ENCODE peak calls at places on chromosomes 3 and 15, in ten cellular contexts. X is AG10803, K is AG09309, Y is fibroblast of lung, Z is GM23338, L is heart left ventricle, J is lung, T is HFF-Myc, G is choroid plexus epithelial cell, M is fibroblast of the aortic adventitia. S is an unnamed sample.

GRCh38 chr3:26712211-26713026 is 89.8 kb downstream of the LRRC3B start:
- DNase-seq in Y (peak), X (no peak), Z (peak), M (peak), K (no peak), T (peak), L (no peak), G (peak), J (no peak), S (peak)

GRCh38 chr3:65714138-65714537 is 324.6 kb downstream of the MAGI1 start:
- DNase-seq in L (no peak), J (no peak), M (no peak), G (peak), Z (no peak), K (no peak), T (no peak), X (peak), Y (peak), S (no peak)

GRCh38 chr3:162586591-162586990 is 1090.0 kb downstream of the OTOL1 start:
- DNase-seq in Z (peak), M (no peak), X (no peak), K (no peak), G (peak), Y (no peak), T (peak), J (no peak), L (no peak), S (no peak)

GRCh38 chr3:1092771-1093170 is at the start of gene CNTN6:
- DNase-seq in X (peak), Y (peak), Z (peak), G (peak), K (no peak), T (no peak), J (no peak), L (no peak), M (peak), S (no peak)

GRCh38 chr15:85356276-85356675 is 24.1 kb upstream of the AKAP13 start:
- DNase-seq in M (peak), K (no peak), X (no peak), G (no peak), T (no peak), J (no peak), L (no peak), Z (no peak), Y (no peak), S (no peak)

GRCh38 chr15:39198044-39198625 is 382.7 kb upstream of the THBS1 start:
- DNase-seq in L (no peak), G (no peak), M (no peak), Z (no peak), X (no peak), Y (no peak), K (no peak), J (no peak), T (no peak), S (no peak)

GRCh38 chr3:197381371-197381770 is 83.0 kb upstream of the DLG1 start:
- DNase-seq in M (no peak), X (no peak), T (no peak), G (no peak), L (no peak), Y (no peak), Z (no peak), J (no peak), K (no peak), S (no peak)

GRCh38 chr3:138479355-138479964 is 45.0 kb downstream of the ESYT3 start:
- DNase-seq in Y (peak), G (peak), K (no peak), X (peak), L (no peak), M (peak), T (peak), Z (peak), J (no peak), S (no peak)

GRCh38 chr3:44712455-44713075 is at the start of gene ZNF502:
- DNase-seq in K (peak), M (peak), Y (peak), J (peak), X (peak), T (peak), L (peak), Z (peak), G (peak), S (peak)

GRCh38 chr3:51269466-51269865 is 115.6 kb upstream of the MANF start:
- DNase-seq in L (no peak), X (peak), Y (peak), M (peak), Z (no peak), J (no peak), G (peak), T (no peak), K (peak), S (no peak)

GRCh38 chr3:49148159-49148558 is 15.3 kb upstream of the LAMB2 start:
- DNase-seq in G (no peak), J (no peak), Y (no peak), Z (no peak), L (no peak), K (no peak), M (no peak), X (no peak), T (no peak), S (no peak)

GRCh38 chr3:197959891-197960693 is at the start of gene LMLN:
- DNase-seq in X (peak), K (peak), T (peak), L (peak), Z (peak), G (peak), Y (peak), J (peak), M (peak), S (peak)

GRCh38 chr3:54213910-54214309 is 91.6 kb downstream of the CACNA2D3 start:
- DNase-seq in X (peak), Z (no peak), K (no peak), L (no peak), M (no peak), T (no peak), Y (peak), G (peak), J (no peak), S (no peak)

GRCh38 chr3:190044142-190044541 is 76.6 kb downstream of the P3H2 start:
- DNase-seq in M (peak), T (no peak), Y (peak), J (no peak), G (peak), L (no peak), X (peak), Z (no peak), K (no peak), S (peak)

DNA sequence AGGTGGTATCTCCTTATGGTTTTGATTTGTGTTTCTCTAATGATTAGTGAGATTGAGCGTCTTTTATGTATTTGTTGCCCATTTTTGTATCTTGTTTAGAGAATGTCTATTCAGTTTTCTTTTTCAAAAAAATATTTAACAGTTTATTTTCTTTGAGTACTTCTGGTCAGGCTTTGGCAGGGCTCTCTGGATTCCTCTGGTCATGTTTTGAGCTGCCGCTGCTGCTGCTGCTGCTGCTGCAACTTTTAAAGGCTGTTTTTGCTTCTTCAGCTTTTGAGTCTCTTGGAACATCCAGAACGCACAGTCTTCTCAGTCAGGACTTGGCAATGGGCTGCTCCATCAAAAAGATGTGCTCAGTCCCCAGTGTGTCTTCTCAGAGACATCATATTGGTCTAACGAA is 40.1 kb downstream of the REC114 start:
- DNase-seq in L (no peak), G (peak), T (no peak), Z (no peak), J (no peak), M (no peak), Y (no peak), K (no peak), X (no peak), S (no peak)
- TF ChIP-seq CTCF in L (no peak), G (no peak), T (no peak), Z (no peak), J (no peak), M (no peak), Y (no peak), K (no peak), X (no peak), S (no peak)

DNA sequence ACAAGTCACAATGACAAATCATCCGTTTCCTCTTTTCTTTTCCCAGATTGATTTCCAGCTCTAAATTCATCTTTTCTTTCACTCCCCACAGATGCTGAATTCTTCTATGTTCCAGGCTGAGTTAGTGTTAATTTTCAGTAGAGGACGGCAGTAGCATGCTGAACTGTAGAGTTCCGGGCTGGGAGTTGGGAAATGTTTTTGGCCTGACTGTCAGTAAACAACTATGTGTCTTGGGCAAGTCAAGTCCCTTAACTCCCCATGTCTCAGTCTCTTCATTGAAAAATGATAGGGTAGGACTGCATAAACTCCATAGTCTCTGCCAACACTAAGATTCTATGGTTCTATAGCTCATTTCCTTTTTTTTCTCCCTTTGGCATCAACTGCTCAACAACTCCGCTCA is 333.9 kb downstream of the TIGIT start:
- DNase-seq in X (peak), Y (peak), M (peak), K (no peak), L (no peak), T (no peak), G (peak), Z (no peak), J (no peak), S (no peak)
- H3K4me3 ChIP-seq in X (no peak), Y (no peak), M (no peak), K (no peak), L (no peak), T (no peak), G (no peak), Z (no peak), J (no peak), S (no peak)

GRCh38 chr3:187742351-187743171 is 2.7 kb downstream of the BCL6 start:
- DNase-seq in T (no peak), M (peak), J (no peak), X (no peak), G (peak), L (no peak), Y (peak), K (no peak), Z (no peak), S (no peak)
- TF ChIP-seq CTCF in T (no peak), M (no peak), J (no peak), X (no peak), G (no peak), L (no peak), Y (no peak), K (no peak), Z (no peak), S (no peak)

GRCh38 chr3:62369476-62369743 is 3.9 kb downstream of the FEZF2 start:
- DNase-seq in M (no peak), X (no peak), G (no peak), J (no peak), Z (no peak), Y (no peak), T (no peak), L (no peak), K (no peak), S (no peak)
- H3K4me3 ChIP-seq in M (no peak), X (no peak), G (no peak), J (no peak), Z (peak), Y (no peak), T (no peak), L (peak), K (no peak), S (no peak)

GRCh38 chr3:188830955-188831354 is 340.8 kb upstream of the TPRG1 start:
- DNase-seq in X (no peak), G (peak), L (no peak), Y (no peak), M (peak), K (no peak), J (no peak), T (no peak), Z (peak), S (no peak)
- TF ChIP-seq CTCF in X (peak), G (peak), L (peak), Y (peak), M (no peak), K (peak), J (no peak), T (peak), Z (peak), S (peak)

GRCh38 chr3:113897373-113897777 is 50.4 kb upstream of the ZDHHC23 start:
- DNase-seq in M (no peak), Y (no peak), J (no peak), T (no peak), L (no peak), K (no peak), X (no peak), G (no peak), Z (no peak), S (no peak)
- H3K4me3 ChIP-seq in M (peak), Y (peak), J (no peak), T (no peak), L (no peak), K (no peak), X (no peak), G (no peak), Z (no peak), S (no peak)

DNA sequence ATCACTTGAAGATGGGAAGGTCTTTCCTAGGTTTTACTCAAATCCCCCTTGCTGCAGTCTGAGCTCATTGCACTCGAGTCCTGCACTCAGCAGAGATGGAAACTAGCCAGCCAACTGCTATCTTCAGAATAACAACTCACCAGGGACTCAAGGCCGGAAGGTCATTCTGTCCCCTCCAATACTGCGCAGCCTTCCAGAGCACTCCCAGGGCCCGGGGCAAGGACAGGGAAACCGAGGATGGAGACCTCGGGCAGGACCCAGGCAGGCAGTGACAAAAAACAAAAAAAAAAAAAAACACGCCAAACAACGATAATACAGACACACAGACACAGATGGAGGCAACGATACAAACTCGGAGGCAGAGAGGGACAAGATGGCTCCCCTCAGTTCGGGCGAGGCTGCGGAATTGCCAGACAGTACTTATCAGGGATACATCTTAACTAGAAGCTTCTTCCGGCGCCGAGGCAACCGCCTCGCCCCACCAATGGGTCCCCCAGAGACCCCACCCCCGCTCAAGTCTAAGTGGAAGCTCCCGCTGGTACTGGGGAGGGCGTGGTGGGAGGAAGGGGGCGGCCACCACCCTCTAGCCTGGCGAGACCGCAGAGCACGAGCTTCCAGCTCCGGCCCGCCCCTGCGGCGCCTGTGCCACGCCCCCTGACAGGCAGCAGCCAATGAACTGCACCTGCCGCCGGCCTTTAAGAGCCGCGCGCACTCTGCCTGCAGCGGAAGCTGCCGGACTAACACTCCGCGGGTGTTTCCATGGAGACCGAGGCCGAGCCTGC is 7.0 kb upstream of the MAP1A start:
- DNase-seq in Z (peak), K (peak), G (peak), T (peak), J (peak), X (peak), M (peak), L (peak), Y (peak), S (peak)
- TF ChIP-seq CTCF in Z (peak), K (peak), G (peak), T (peak), J (no peak), X (peak), M (peak), L (no peak), Y (peak), S (peak)